ENCODE peak calls at places on chromosomes 1 and 21, in nine cellular contexts. D is breast epithelium, R is GM12878, O is endothelial cell of umbilical vein, X is stomach, W is HCT116, N is suprapubic skin, C is prostate gland, V is transverse colon. Y is an unnamed sample. For H3K36me3, the result is how much of the 10 kb centered on the place peaks cover.

GRCh38 chr1:29304025-29304684 is 67.8 kb downstream of the PTPRU start:
- DNase-seq in V (no peak), C (no peak), W (no peak), D (no peak), R (no peak), N (no peak), O (no peak), X (no peak), Y (no peak)

GRCh38 chr1:202010042-202011015 is at the start of gene ELF3:
- DNase-seq in X (peak), C (peak), W (peak), R (peak), D (peak), N (no peak), V (peak), O (no peak), Y (peak)

GRCh38 chr1:33381979-33382378 is 48.9 kb downstream of the PHC2 start:
- DNase-seq in N (no peak), C (no peak), D (no peak), V (no peak), O (no peak), W (no peak), R (no peak), X (no peak), Y (no peak)

GRCh38 chr21:34614443-34614692 is 545 bp downstream of the RCAN1 start:
- DNase-seq in C (no peak), X (no peak), D (no peak), V (no peak), O (no peak), N (no peak), R (no peak), W (no peak), Y (no peak)

GRCh38 chr21:44874497-44875331 is 1.2 kb upstream of the PTTG1IP start:
- DNase-seq in N (no peak), C (peak), W (no peak), D (peak), V (peak), O (peak), X (peak), R (no peak), Y (peak)

GRCh38 chr1:52668711-52669110 is 29.4 kb downstream of the COA7 start:
- DNase-seq in W (no peak), O (no peak), D (no peak), N (no peak), V (no peak), X (no peak), R (no peak), C (no peak), Y (no peak)

GRCh38 chr1:94683886-94684285 is 136.3 kb upstream of the SLC44A3 start:
- DNase-seq in W (no peak), O (no peak), C (no peak), X (no peak), R (no peak), D (no peak), N (no peak), V (no peak), Y (no peak)

GRCh38 chr21:19771881-19772280 is 1226.3 kb upstream of the NCAM2 start:
- DNase-seq in N (no peak), W (no peak), O (no peak), V (no peak), X (no peak), C (no peak), R (no peak), D (no peak), Y (no peak)

GRCh38 chr21:36859744-36860501 is 106.5 kb downstream of the HLCS start:
- DNase-seq in C (no peak), D (peak), R (no peak), O (peak), V (peak), X (peak), W (no peak), N (no peak), Y (peak)

GRCh38 chr1:241139047-241139446 is 218.0 kb downstream of the RGS7 start:
- DNase-seq in R (no peak), O (no peak), W (no peak), X (no peak), D (no peak), C (no peak), N (no peak), V (no peak), Y (no peak)

GRCh38 chr1:24327886-24328285 is 8.7 kb downstream of the GRHL3 start:
- DNase-seq in N (no peak), O (no peak), X (no peak), D (no peak), R (no peak), V (no peak), W (no peak), C (no peak), Y (no peak)

GRCh38 chr1:24098907-24099637 is 12.9 kb downstream of the MYOM3 start:
- DNase-seq in R (no peak), C (no peak), O (no peak), N (no peak), D (no peak), X (no peak), W (no peak), V (no peak), Y (no peak)

GRCh38 chr1:2053217-2053616 is 3.0 kb downstream of the PRKCZ start:
- DNase-seq in V (no peak), R (no peak), C (no peak), O (no peak), D (no peak), W (no peak), N (no peak), X (no peak), Y (no peak)

GRCh38 chr1:22469219-22469618 is 17.6 kb downstream of the ZBTB40 start:
- DNase-seq in N (no peak), D (no peak), C (no peak), R (no peak), V (no peak), W (no peak), O (no peak), X (no peak), Y (no peak)

GRCh38 chr1:73998348-73998959 is 199.5 kb downstream of the LRRIQ3 start:
- DNase-seq in R (peak), O (peak), C (no peak), D (no peak), N (no peak), W (peak), X (no peak), V (no peak), Y (no peak)

GRCh38 chr1:229596961-229597699 is 28.8 kb downstream of the TAF5L start:
- DNase-seq in X (no peak), D (no peak), V (peak), R (no peak), W (no peak), O (no peak), N (no peak), C (no peak), Y (no peak)

GRCh38 chr1:15923241-15923640 is 52.7 kb downstream of the ZBTB17 start:
- DNase-seq in W (no peak), N (no peak), D (no peak), C (no peak), O (peak), R (no peak), X (no peak), V (no peak), Y (no peak)

GRCh38 chr1:198605880-198606458 is 32.9 kb upstream of the PTPRC start:
- DNase-seq in D (no peak), V (no peak), N (no peak), C (no peak), W (no peak), R (no peak), X (no peak), O (peak), Y (no peak)

GRCh38 chr1:201561195-201561564 is 22.3 kb downstream of the NAV1 start:
- DNase-seq in V (no peak), X (no peak), O (no peak), C (no peak), R (no peak), W (no peak), D (no peak), N (no peak), Y (no peak)

GRCh38 chr1:112511897-112512296 is 3.1 kb downstream of the WNT2B start:
- DNase-seq in W (no peak), V (no peak), O (no peak), C (no peak), D (no peak), R (no peak), N (no peak), X (no peak), Y (no peak)

GRCh38 chr1:39407889-39408640 is 83.4 kb upstream of the BMP8A start:
- DNase-seq in D (no peak), X (no peak), C (no peak), N (no peak), W (no peak), O (no peak), R (no peak), V (peak), Y (no peak)

GRCh38 chr1:201793306-201793925 is 35.5 kb upstream of the IPO9 start:
- DNase-seq in D (no peak), R (no peak), V (no peak), N (no peak), O (no peak), X (no peak), W (no peak), C (no peak), Y (no peak)

GRCh38 chr1:223844962-223845809 is 561 bp downstream of the TP53BP2 start:
- DNase-seq in X (peak), N (no peak), D (peak), O (peak), C (peak), R (no peak), W (no peak), V (peak), Y (peak)

GRCh38 chr1:194568610-194569009 is 1382.2 kb upstream of the B3GALT2 start:
- DNase-seq in C (no peak), O (no peak), V (no peak), D (no peak), R (no peak), X (no peak), W (no peak), N (no peak), Y (no peak)

GRCh38 chr1:68339505-68339904 is 107.2 kb upstream of the WLS start:
- DNase-seq in C (no peak), W (no peak), D (no peak), X (no peak), R (no peak), V (no peak), O (no peak), N (no peak), Y (no peak)

GRCh38 chr1:26239936-26240335 is 5.9 kb downstream of the CEP85 start:
- DNase-seq in W (no peak), R (no peak), C (no peak), N (no peak), D (no peak), O (no peak), X (no peak), V (no peak), Y (no peak)

GRCh38 chr1:207302618-207303408 is 18.7 kb upstream of the CD55 start:
- DNase-seq in W (no peak), X (no peak), D (no peak), R (no peak), N (no peak), O (peak), V (no peak), C (no peak), Y (no peak)

GRCh38 chr1:55210990-55211389 is 4.2 kb downstream of the USP24 start:
- DNase-seq in W (no peak), O (peak), N (no peak), C (peak), R (no peak), D (no peak), X (no peak), V (no peak), Y (no peak)

GRCh38 chr21:45586289-45586858 is 44.1 kb upstream of the SLC19A1 start:
- DNase-seq in R (no peak), D (no peak), X (no peak), V (no peak), W (no peak), O (no peak), N (peak), C (no peak), Y (no peak)

GRCh38 chr1:234154320-234155251 is 218.7 kb upstream of the COA6 start:
- DNase-seq in V (no peak), C (peak), W (peak), R (peak), O (peak), D (no peak), N (no peak), X (no peak), Y (no peak)

GRCh38 chr1:31981976-31982375 is 31.7 kb upstream of the KHDRBS1 start:
- DNase-seq in V (no peak), D (no peak), N (no peak), W (no peak), C (no peak), X (no peak), O (no peak), R (no peak), Y (no peak)

GRCh38 chr1:31980835-31981782 is 32.6 kb upstream of the KHDRBS1 start:
- DNase-seq in V (no peak), C (no peak), N (no peak), D (no peak), W (no peak), O (no peak), X (no peak), R (peak), Y (peak)

GRCh38 chr1:31987231-31987630 is 26.4 kb upstream of the KHDRBS1 start:
- DNase-seq in X (no peak), N (no peak), W (no peak), C (no peak), R (no peak), V (no peak), O (no peak), D (no peak), Y (no peak)

GRCh38 chr1:31984419-31985347 is 29.0 kb upstream of the KHDRBS1 start:
- DNase-seq in N (no peak), V (no peak), R (no peak), W (no peak), C (no peak), D (no peak), X (no peak), O (peak), Y (no peak)

DNA sequence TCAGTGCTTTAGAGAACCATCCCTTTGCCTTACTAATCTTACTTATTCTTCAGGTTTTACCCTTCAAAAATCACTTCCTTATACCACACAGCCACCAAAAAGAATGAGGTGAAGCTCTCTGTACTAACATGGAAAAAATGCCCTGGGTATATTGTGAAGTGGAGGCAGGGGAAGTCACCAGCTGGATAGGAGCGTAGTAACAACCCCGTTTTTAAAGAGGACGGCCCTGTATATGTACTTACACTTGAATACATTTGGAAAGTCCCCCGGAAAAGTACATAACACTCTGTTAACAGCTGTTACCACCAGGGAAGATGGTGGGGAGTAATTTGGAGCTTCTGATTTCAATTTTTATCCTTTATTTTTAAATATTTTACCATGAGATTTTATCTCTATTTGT is 28.2 kb upstream of the KHDRBS1 start:
- DNase-seq in D (no peak), V (no peak), O (peak), N (no peak), C (no peak), X (no peak), R (no peak), W (no peak), Y (no peak)
- TF ChIP-seq POLR2AphosphoS5 in D (no peak), V (no peak), O (no peak), N (no peak), C (no peak), X (no peak), R (peak), W (no peak), Y (no peak)

GRCh38 chr1:159753386-159753785 is 27.4 kb upstream of the DUSP23 start:
- DNase-seq in V (peak), X (no peak), C (no peak), N (no peak), D (no peak), O (no peak), R (no peak), W (no peak), Y (no peak)

GRCh38 chr1:159752135-159752580 is 28.6 kb upstream of the DUSP23 start:
- DNase-seq in R (no peak), W (no peak), O (peak), C (peak), N (peak), D (peak), X (no peak), V (peak), Y (no peak)

GRCh38 chr1:159751022-159751421 is 29.7 kb upstream of the DUSP23 start:
- DNase-seq in O (no peak), D (no peak), W (no peak), X (no peak), R (no peak), C (no peak), V (no peak), N (no peak), Y (no peak)

GRCh38 chr1:159756397-159756796 is 24.4 kb upstream of the DUSP23 start:
- DNase-seq in D (no peak), O (no peak), R (no peak), N (no peak), X (no peak), V (no peak), W (no peak), C (no peak), Y (no peak)

GRCh38 chr1:159755608-159756007 is 25.2 kb upstream of the DUSP23 start:
- DNase-seq in R (no peak), D (no peak), O (no peak), W (no peak), X (no peak), C (no peak), V (no peak), N (no peak), Y (no peak)
- TF ChIP-seq POLR2A in R (no peak), D (no peak), O (no peak), W (no peak), X (no peak), C (no peak), V (no peak), N (no peak), Y (no peak)

GRCh38 chr1:40985875-40986274 is 6.4 kb downstream of the CTPS1 start:
- DNase-seq in R (no peak), X (no peak), N (no peak), W (no peak), O (no peak), D (no peak), C (no peak), V (no peak), Y (no peak)

GRCh38 chr1:40982721-40983120 is 3.2 kb downstream of the CTPS1 start:
- DNase-seq in V (no peak), O (no peak), N (no peak), C (peak), R (no peak), W (no peak), D (no peak), X (no peak), Y (no peak)

GRCh38 chr1:40984531-40984930 is 5.0 kb downstream of the CTPS1 start:
- DNase-seq in D (no peak), V (no peak), W (no peak), R (no peak), O (no peak), C (no peak), X (no peak), N (no peak), Y (no peak)

GRCh38 chr1:40983286-40983685 is 3.8 kb downstream of the CTPS1 start:
- DNase-seq in N (no peak), O (no peak), R (no peak), C (no peak), X (no peak), D (no peak), W (no peak), V (no peak), Y (no peak)

GRCh38 chr1:40984066-40984465 is 4.6 kb downstream of the CTPS1 start:
- DNase-seq in X (no peak), R (no peak), N (no peak), V (no peak), C (no peak), O (peak), D (no peak), W (no peak), Y (no peak)
- H3K36me3 ChIP-seq in X (under half), R (under half), N (under half), V (under half), C (under half), O (under half), D (under half), W (half or more), Y (under half)

GRCh38 chr1:246506785-246507639 is at the start of gene SMYD3:
- DNase-seq in X (peak), D (no peak), V (peak), R (peak), N (peak), W (peak), C (peak), O (peak), Y (peak)
- TF ChIP-seq POLR2AphosphoS5 in X (peak), D (no peak), V (peak), R (peak), N (no peak), W (peak), C (peak), O (peak), Y (peak)

GRCh38 chr1:64692911-64693310 is 52.0 kb upstream of the RAVER2 start:
- DNase-seq in O (no peak), C (no peak), N (no peak), W (no peak), D (no peak), R (no peak), V (no peak), X (no peak), Y (no peak)
- TF ChIP-seq POLR2A in O (no peak), C (no peak), N (no peak), W (no peak), D (no peak), R (no peak), V (no peak), X (no peak), Y (no peak)

DNA sequence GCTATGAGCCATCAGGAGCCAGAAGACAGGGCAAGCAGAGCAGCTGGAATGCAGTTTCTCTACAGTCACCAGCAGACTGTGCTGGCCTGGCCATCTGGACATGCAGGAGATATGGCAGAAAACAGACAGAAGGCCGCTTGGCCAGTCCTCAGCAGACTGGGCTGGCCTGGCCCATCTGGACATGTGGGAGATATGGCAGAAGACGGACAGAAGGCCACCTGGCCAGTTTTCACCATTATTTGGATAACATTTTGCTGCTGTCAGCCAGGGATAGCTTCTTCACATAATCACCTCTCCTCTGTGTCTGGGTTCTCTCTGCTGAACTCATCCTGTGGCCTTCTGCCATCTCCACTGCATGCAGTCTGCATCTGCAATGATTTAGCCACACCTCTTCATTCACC is 25.0 kb upstream of the CACYBP start:
- DNase-seq in O (no peak), R (no peak), W (no peak), D (no peak), X (no peak), V (no peak), N (no peak), C (no peak), Y (no peak)
- H3K36me3 ChIP-seq in O (under half), R (under half), W (under half), D (under half), X (under half), V (under half), N (under half), C (under half), Y (under half)

GRCh38 chr1:243255791-243256512 is at the start of gene SDCCAG8:
- DNase-seq in R (peak), W (peak), V (peak), N (peak), O (peak), D (peak), C (peak), X (peak), Y (peak)
- TF ChIP-seq POLR2AphosphoS5 in R (peak), W (peak), V (peak), N (no peak), O (peak), D (peak), C (peak), X (peak), Y (peak)

GRCh38 chr1:8017495-8018310 is 8.4 kb downstream of the ERRFI1 start:
- DNase-seq in O (no peak), C (peak), N (no peak), W (no peak), X (no peak), R (no peak), V (no peak), D (peak), Y (no peak)
- TF ChIP-seq POLR2A in O (no peak), C (peak), N (no peak), W (no peak), X (no peak), R (no peak), V (no peak), D (no peak), Y (no peak)